ENCODE peak calls at places on chromosomes 16 and 17, in eight cellular contexts. Y is thoracic aorta, V is mesendoderm, G is RPMI7951, X is pancreas, Z is cardiac septum, C is keratinocyte, D is AG04449. F is an unnamed sample.

GRCh38 chr17:17346428-17347233 is 43.5 kb downstream of the NT5M start:
- DNase-seq in Y (no peak), V (no peak), G (no peak), X (no peak), Z (peak), C (no peak), D (no peak), F (peak)

GRCh38 chr16:17452931-17453330 is 17.8 kb downstream of the XYLT1 start:
- DNase-seq in Y (no peak), V (no peak), G (no peak), X (no peak), Z (no peak), C (no peak), D (no peak), F (no peak)

GRCh38 chr17:72702998-72703397 is 389.5 kb downstream of the SLC39A11 start:
- DNase-seq in Y (no peak), V (no peak), G (peak), X (no peak), Z (no peak), C (no peak), D (no peak), F (no peak)

GRCh38 chr17:81380682-81381518 is 14.4 kb upstream of the BAHCC1 start:
- DNase-seq in Y (no peak), V (no peak), G (no peak), X (no peak), Z (no peak), C (no peak), D (no peak), F (no peak)

GRCh38 chr17:77783991-77784820 is 174.3 kb upstream of the TNRC6C start:
- DNase-seq in Y (no peak), V (no peak), G (no peak), X (no peak), Z (no peak), C (no peak), D (no peak), F (no peak)

GRCh38 chr17:58333396-58334207 is 5.0 kb upstream of the TSPOAP1 start:
- DNase-seq in Y (no peak), V (no peak), G (no peak), X (no peak), Z (peak), C (no peak), D (no peak), F (no peak)

GRCh38 chr17:39699818-39700147 is at the start of gene ERBB2:
- DNase-seq in Y (no peak), V (peak), G (peak), X (peak), Z (no peak), C (no peak), D (peak), F (no peak)

GRCh38 chr16:46757339-46758050 is 9.4 kb upstream of the MYLK3 start:
- DNase-seq in Y (no peak), V (peak), G (no peak), X (no peak), Z (peak), C (no peak), D (no peak), F (no peak)

GRCh38 chr17:48153711-48154642 is 46.4 kb downstream of the SNX11 start:
- DNase-seq in Y (no peak), V (peak), G (peak), X (peak), Z (no peak), C (no peak), D (no peak), F (no peak)

GRCh38 chr17:205176-205538 is 23.7 kb upstream of the DOC2B start:
- DNase-seq in Y (no peak), V (no peak), G (no peak), X (no peak), Z (no peak), C (no peak), D (no peak), F (no peak)

GRCh38 chr17:64777413-64778101 is 115.5 kb upstream of the SMURF2 start:
- DNase-seq in Y (no peak), V (no peak), G (no peak), X (peak), Z (peak), C (no peak), D (no peak), F (peak)

GRCh38 chr17:50100921-50101345 is 5.8 kb downstream of the PDK2 start:
- DNase-seq in Y (no peak), V (peak), G (no peak), X (no peak), Z (no peak), C (no peak), D (no peak), F (no peak)

GRCh38 chr17:70829876-70830275 is 660.5 kb downstream of the KCNJ2 start:
- DNase-seq in Y (no peak), V (no peak), G (peak), X (no peak), Z (no peak), C (no peak), D (no peak), F (no peak)

GRCh38 chr16:307691-308312 is 24.8 kb downstream of the PDIA2 start:
- DNase-seq in Y (no peak), V (no peak), G (no peak), X (no peak), Z (no peak), C (no peak), D (no peak), F (no peak)

GRCh38 chr16:66344533-66345145 is 21.9 kb upstream of the CDH5 start:
- DNase-seq in Y (no peak), V (no peak), G (peak), X (no peak), Z (no peak), C (no peak), D (no peak), F (no peak)

GRCh38 chr16:85302018-85302847 is 190.0 kb upstream of the CIBAR2 start:
- DNase-seq in Y (no peak), V (peak), G (peak), X (no peak), Z (no peak), C (no peak), D (no peak), F (no peak)

GRCh38 chr17:75181608-75182318 is 996 bp downstream of the SUMO2 start:
- DNase-seq in Y (no peak), V (no peak), G (peak), X (peak), Z (no peak), C (no peak), D (no peak), F (no peak)

GRCh38 chr17:71379512-71379911 is 741.3 kb upstream of the SOX9 start:
- DNase-seq in Y (no peak), V (no peak), G (no peak), X (no peak), Z (no peak), C (no peak), D (no peak), F (no peak)

GRCh38 chr17:9002610-9003354 is 18.5 kb upstream of the NTN1 start:
- DNase-seq in Y (no peak), V (peak), G (no peak), X (no peak), Z (no peak), C (no peak), D (no peak), F (no peak)